ENCODE peak calls at places on chromosome 4, in ten cellular contexts. S, Z, E, G, T, H, W, O, U and X are unnamed samples.

GRCh38 chr4:76964769-76965168 is 15.2 kb downstream of the SEPTIN11 start:
- ATAC-seq in G (no peak), W (no peak), U (no peak), O (no peak), S (no peak), T (no peak), E (no peak), Z (no peak), H (no peak), X (no peak)

GRCh38 chr4:88599298-88599697 is 7.0 kb downstream of the HERC3 start:
- ATAC-seq in U (peak; percentile 67), Z (peak; percentile 41), E (no peak), T (peak; percentile 66), O (no peak), S (no peak), H (no peak), G (no peak), W (peak; percentile 52), X (no peak)

GRCh38 chr4:19438228-19438627 is 813.5 kb upstream of the SLIT2 start:
- ATAC-seq in T (no peak), G (no peak), E (no peak), Z (no peak), W (no peak), U (no peak), S (no peak), O (no peak), H (no peak), X (no peak)

GRCh38 chr4:3246458-3247398 is 2.2 kb upstream of the MSANTD1 start:
- ATAC-seq in O (peak; percentile 49), Z (no peak), W (peak; percentile 41), T (no peak), G (no peak), S (no peak), H (no peak), U (peak; percentile 18), E (peak; percentile 9), X (peak; percentile 14)

GRCh38 chr4:138595731-138596465 is 353.7 kb upstream of the SLC7A11 start:
- ATAC-seq in U (peak; percentile 82), G (no peak), W (peak; percentile 95), E (no peak), T (peak; percentile 88), S (no peak), Z (peak; percentile 89), O (no peak), H (no peak), X (no peak)

GRCh38 chr4:6271701-6272465 is 2.2 kb downstream of the WFS1 start:
- ATAC-seq in H (no peak), S (no peak), E (no peak), T (peak; percentile 59), G (no peak), O (no peak), Z (no peak), U (no peak), W (no peak), X (no peak)

GRCh38 chr4:162461952-162462351 is 298.2 kb upstream of the FSTL5 start:
- ATAC-seq in U (no peak), Z (no peak), E (no peak), W (no peak), G (no peak), O (no peak), H (no peak), S (no peak), T (no peak), X (peak; percentile 31)

GRCh38 chr4:42452823-42453222 is 55.5 kb downstream of the SHISA3 start:
- ATAC-seq in O (peak; percentile 61), G (no peak), W (no peak), T (no peak), E (no peak), H (no peak), U (no peak), S (no peak), Z (no peak), X (no peak)

GRCh38 chr4:102454981-102455690 is 46.0 kb upstream of the NFKB1 start:
- ATAC-seq in E (no peak), H (no peak), W (no peak), O (peak; percentile 74), S (no peak), G (no peak), Z (peak; percentile 44), U (no peak), T (no peak), X (no peak)

GRCh38 chr4:147518846-147519767 is 38.2 kb downstream of the EDNRA start:
- ATAC-seq in U (peak; percentile 46), S (peak; percentile 53), T (no peak), O (peak; percentile 94), G (no peak), Z (peak; percentile 74), H (peak; percentile 80), E (peak; percentile 72), W (peak; percentile 91), X (peak; percentile 96)

GRCh38 chr4:105657117-105657765 is 51.2 kb downstream of the INTS12 start:
- ATAC-seq in G (no peak), Z (no peak), O (no peak), T (no peak), E (no peak), W (no peak), H (no peak), S (no peak), U (no peak), X (no peak)